ENCODE peak calls at places on chromosomes 2 and 18, in eight cellular contexts. G, Y, W, L, J, S, U and X are unnamed samples.

GRCh38 chr2:177429688-177430325 is 37.2 kb downstream of the AGPS start:
- DNase-seq in L (no peak), U (no peak), W (no peak), S (no peak), J (no peak), Y (no peak), G (no peak), X (peak)

GRCh38 chr2:36329746-36330145 is 25.8 kb upstream of the CRIM1 start:
- DNase-seq in W (peak), Y (no peak), J (peak), L (no peak), S (no peak), G (no peak), U (no peak), X (no peak)

GRCh38 chr2:238097201-238097987 is 2.7 kb upstream of the ESPNL start:
- DNase-seq in L (no peak), S (peak), W (no peak), J (no peak), G (peak), Y (peak), U (no peak), X (no peak)

GRCh38 chr2:160209457-160209856 is 9.4 kb upstream of the ITGB6 start:
- DNase-seq in S (no peak), J (no peak), G (no peak), Y (no peak), L (no peak), U (no peak), W (peak), X (peak)

GRCh38 chr2:120683701-120684100 is 52.0 kb upstream of the GLI2 start:
- DNase-seq in Y (no peak), W (no peak), G (peak), J (no peak), U (no peak), S (peak), L (no peak), X (no peak)

GRCh38 chr18:984004-984403 is 79.3 kb downstream of the ADCYAP1 start:
- DNase-seq in Y (no peak), S (no peak), L (no peak), W (no peak), J (no peak), U (no peak), G (no peak), X (no peak)

GRCh38 chr18:54675076-54675475 is 84.0 kb downstream of the DYNAP start:
- DNase-seq in G (no peak), S (no peak), L (no peak), U (no peak), W (no peak), Y (no peak), J (no peak), X (no peak)

GRCh38 chr2:119134775-119135174 is 23.8 kb downstream of the C1QL2 start:
- DNase-seq in U (no peak), L (no peak), G (no peak), W (no peak), S (no peak), Y (no peak), J (no peak), X (no peak)

GRCh38 chr2:189337648-189338047 is 103.6 kb upstream of the WDR75 start:
- DNase-seq in L (no peak), S (no peak), G (no peak), Y (no peak), U (no peak), J (no peak), W (no peak), X (peak)

GRCh38 chr2:148813603-148814065 is 61.4 kb upstream of the KIF5C start:
- DNase-seq in J (peak), G (peak), S (no peak), L (no peak), Y (no peak), U (no peak), W (no peak), X (no peak)

GRCh38 chr2:51782874-51783765 is 751.2 kb upstream of the NRXN1 start:
- DNase-seq in L (peak), Y (no peak), J (no peak), S (no peak), U (no peak), W (no peak), G (no peak), X (no peak)

GRCh38 chr18:9392726-9393125 is 58.2 kb downstream of the TWSG1 start:
- DNase-seq in W (no peak), Y (no peak), L (no peak), G (no peak), J (no peak), U (no peak), S (no peak), X (no peak)

GRCh38 chr18:75247601-75248421 is 37.2 kb downstream of the TSHZ1 start:
- DNase-seq in W (peak), J (no peak), L (no peak), Y (no peak), S (no peak), U (no peak), G (no peak), X (peak)

GRCh38 chr2:176126929-176127768 is 2.4 kb upstream of the HOXD8 start:
- DNase-seq in J (peak), L (peak), Y (peak), U (peak), W (peak), G (peak), S (peak), X (no peak)

GRCh38 chr18:8461544-8461943 is 147.7 kb upstream of the RAB12 start:
- DNase-seq in W (no peak), J (no peak), G (no peak), Y (no peak), L (no peak), U (no peak), S (no peak), X (no peak)

GRCh38 chr2:225597911-225598310 is 198.4 kb downstream of the NYAP2 start:
- DNase-seq in G (no peak), J (no peak), U (no peak), Y (no peak), L (no peak), W (no peak), S (no peak), X (no peak)

GRCh38 chr2:119756837-119757236 is 2.9 kb upstream of the PTPN4 start:
- DNase-seq in U (peak), G (peak), S (no peak), W (peak), Y (peak), L (peak), J (no peak), X (peak)

GRCh38 chr2:146544701-146545100 is 1300.1 kb upstream of the ACVR2A start:
- DNase-seq in W (no peak), L (no peak), S (no peak), G (no peak), J (no peak), U (no peak), Y (no peak), X (no peak)

GRCh38 chr18:37299471-37300304 is 265.9 kb downstream of the CELF4 start:
- DNase-seq in L (peak), J (peak), S (peak), G (peak), U (peak), W (peak), Y (peak), X (peak)

GRCh38 chr2:200749631-200750322 is 61.9 kb upstream of the BZW1 start:
- DNase-seq in J (no peak), W (no peak), G (no peak), Y (no peak), L (no peak), U (no peak), S (no peak), X (no peak)

GRCh38 chr2:68946117-68946516 is 6.6 kb downstream of the GKN2 start:
- DNase-seq in W (no peak), G (no peak), J (no peak), L (no peak), U (no peak), Y (no peak), S (no peak), X (no peak)

GRCh38 chr2:189402932-189403331 is 38.3 kb upstream of the WDR75 start:
- DNase-seq in S (no peak), G (no peak), J (no peak), Y (no peak), L (no peak), W (no peak), U (no peak), X (no peak)

GRCh38 chr18:55354795-55355194 is 233.2 kb downstream of the TCF4 start:
- DNase-seq in G (no peak), J (no peak), U (no peak), S (no peak), Y (no peak), L (no peak), W (no peak), X (no peak)

GRCh38 chr2:24883946-24884345 is 36.1 kb downstream of the ADCY3 start:
- DNase-seq in S (no peak), W (no peak), U (no peak), L (no peak), G (no peak), Y (peak), J (no peak), X (no peak)

GRCh38 chr2:9548506-9548905 is 7.1 kb downstream of the ADAM17 start:
- DNase-seq in Y (no peak), S (no peak), L (no peak), J (no peak), G (no peak), U (no peak), W (no peak), X (no peak)

GRCh38 chr2:68223419-68223818 is 28.9 kb downstream of the PPP3R1 start:
- DNase-seq in G (no peak), J (no peak), Y (no peak), S (no peak), W (no peak), L (no peak), U (no peak), X (no peak)

GRCh38 chr2:219443016-219443696 is 8.5 kb downstream of the SPEG start:
- DNase-seq in J (no peak), Y (no peak), W (no peak), U (no peak), L (no peak), S (no peak), G (no peak), X (no peak)

GRCh38 chr18:36375118-36375517 is 77.6 kb downstream of the FHOD3 start:
- DNase-seq in G (no peak), L (no peak), J (no peak), Y (no peak), S (no peak), U (no peak), W (no peak), X (no peak)

GRCh38 chr2:237361194-237361986 is 52.6 kb downstream of the COL6A3 start:
- DNase-seq in J (no peak), L (peak), S (no peak), Y (no peak), W (no peak), U (no peak), G (no peak), X (peak)

GRCh38 chr2:8985561-8986326 is 17.7 kb downstream of the MBOAT2 start:
- DNase-seq in G (no peak), L (no peak), J (no peak), W (no peak), U (no peak), S (no peak), Y (no peak), X (no peak)

GRCh38 chr2:182368446-182368845 is 58.4 kb downstream of the PDE1A start:
- DNase-seq in W (no peak), S (no peak), Y (no peak), U (no peak), L (no peak), J (no peak), G (no peak), X (peak)

GRCh38 chr2:8633735-8634313 is 48.0 kb upstream of the ID2 start:
- DNase-seq in U (no peak), L (no peak), S (peak), W (no peak), Y (no peak), G (no peak), J (no peak), X (peak)

GRCh38 chr2:198471291-198471690 is 666.9 kb downstream of the PLCL1 start:
- DNase-seq in G (peak), W (no peak), U (no peak), J (peak), L (no peak), Y (no peak), S (no peak), X (no peak)

GRCh38 chr18:61949946-61950345 is 57.1 kb upstream of the RNF152 start:
- DNase-seq in U (no peak), L (no peak), J (no peak), G (no peak), S (no peak), Y (no peak), W (peak), X (no peak)

DNA sequence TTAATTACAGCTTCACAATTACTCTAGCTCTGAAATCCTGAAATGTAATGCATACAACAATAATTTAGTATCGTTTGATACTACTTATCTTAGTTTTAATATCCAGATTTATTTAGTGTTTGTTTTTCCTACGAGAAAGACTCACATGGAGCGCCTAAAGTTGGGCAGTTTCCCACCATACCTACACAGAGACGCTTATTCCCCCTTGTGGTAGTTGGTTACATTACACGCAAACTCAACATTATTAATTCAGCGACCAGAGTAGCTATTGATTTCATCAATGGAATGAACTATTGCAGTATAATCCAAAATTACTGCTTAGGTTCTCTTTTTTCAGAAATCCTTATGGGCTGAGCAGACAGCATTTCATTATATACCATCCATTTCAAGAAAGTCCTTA is 164.0 kb upstream of the REG3G start:
- DNase-seq in J (peak), W (peak), Y (peak), S (no peak), G (no peak), L (no peak), U (no peak), X (no peak)
- TF ChIP-seq CTCF in J (peak), W (peak), Y (peak), S (peak), G (no peak), L (peak), U (peak), X (no peak)

GRCh38 chr2:71453404-71454220 is at the start of gene DYSF:
- DNase-seq in G (no peak), Y (peak), U (peak), J (peak), W (no peak), S (peak), L (peak), X (no peak)
- H3K4me3 ChIP-seq in G (peak), Y (peak), U (peak), J (peak), W (peak), S (peak), L (peak), X (peak)

DNA sequence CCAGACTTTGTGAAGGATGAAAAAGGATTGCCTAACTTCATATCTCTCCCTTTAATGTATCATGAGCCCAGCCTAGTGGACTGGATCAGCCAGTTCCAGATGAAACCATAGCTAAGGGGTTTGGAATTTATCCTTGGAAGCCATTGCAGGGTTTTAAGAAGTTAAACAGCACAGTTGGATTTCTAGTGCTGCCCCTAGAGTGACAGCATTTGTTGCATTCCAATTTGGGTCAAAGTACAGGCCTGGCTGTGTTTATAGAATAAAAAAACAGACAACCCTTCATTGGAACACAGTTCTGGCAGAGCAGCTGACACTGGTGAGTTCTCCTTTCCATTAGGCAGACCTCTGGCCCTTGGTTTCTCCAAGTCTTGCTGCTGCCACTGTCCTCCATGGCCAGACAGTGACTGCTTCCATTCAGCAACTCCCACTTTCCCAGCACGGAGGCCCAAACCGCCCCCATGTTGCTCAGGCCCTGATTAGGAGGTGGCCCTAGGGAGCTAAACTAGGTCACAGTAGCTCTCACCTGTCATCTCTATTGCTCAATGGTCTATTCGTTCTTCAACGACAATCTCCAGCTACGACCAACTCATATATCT is 8.0 kb downstream of the GPR39 start:
- DNase-seq in G (no peak), L (no peak), S (no peak), W (no peak), J (no peak), U (no peak), Y (peak), X (no peak)
- TF ChIP-seq CTCF in G (no peak), L (no peak), S (no peak), W (no peak), J (no peak), U (no peak), Y (peak), X (peak)

DNA sequence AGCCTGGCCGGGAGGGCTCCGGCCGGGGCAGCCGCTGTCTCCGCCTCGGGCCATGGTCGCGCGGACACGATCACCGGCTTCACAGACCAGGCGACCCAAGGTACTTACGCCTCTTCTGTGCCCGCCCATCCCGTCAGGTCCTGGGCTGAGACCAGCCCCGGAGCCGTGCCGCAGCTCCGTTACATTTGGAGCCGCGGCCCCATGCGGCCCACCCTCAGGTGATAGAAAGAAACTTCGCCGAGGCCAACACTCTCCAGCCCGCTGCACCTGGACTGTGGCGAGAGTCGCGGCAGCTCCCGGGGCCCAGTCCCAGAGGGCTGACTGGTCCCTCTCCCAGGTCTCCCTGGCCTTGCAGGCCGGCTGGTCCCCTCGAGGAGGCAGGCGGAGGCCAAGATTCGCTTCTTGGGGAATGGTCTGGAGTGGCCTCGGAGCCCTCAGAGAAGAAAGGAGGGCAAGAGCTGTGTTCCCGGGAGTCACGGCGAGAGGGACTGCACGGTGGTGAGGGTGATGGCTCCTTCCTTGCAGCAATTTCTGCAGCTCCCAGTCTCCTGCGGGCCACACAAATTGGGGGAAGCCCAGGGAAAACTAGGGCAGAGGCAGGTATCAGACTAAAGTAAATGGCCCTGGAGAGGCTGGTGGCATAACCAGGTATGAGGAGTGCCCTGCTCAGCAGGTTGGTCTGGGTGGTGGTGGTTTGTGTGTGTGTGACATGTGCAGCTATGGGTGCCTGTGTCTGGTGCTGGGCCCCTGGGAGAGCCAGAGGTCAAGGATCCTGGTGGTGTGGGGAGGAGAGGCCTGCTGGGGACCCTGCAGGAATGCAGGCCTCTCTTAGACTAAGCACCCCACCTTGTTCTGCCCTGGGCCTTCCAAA is 822 bp downstream of the GDF7 start:
- DNase-seq in Y (no peak), W (no peak), L (no peak), G (no peak), S (peak), U (no peak), J (peak), X (no peak)
- H3K4me3 ChIP-seq in Y (no peak), W (peak), L (peak), G (peak), S (peak), U (peak), J (peak), X (peak)

GRCh38 chr2:165219491-165219890 is 15.6 kb upstream of the SCN3A start:
- DNase-seq in L (no peak), Y (no peak), G (no peak), U (no peak), W (no peak), J (no peak), S (no peak), X (no peak)
- TF ChIP-seq CTCF in L (no peak), Y (no peak), G (no peak), U (no peak), W (no peak), J (no peak), S (no peak), X (no peak)